ENCODE peak calls at places on chromosomes 11 and 22, in five cellular contexts. U, Z, N, K and I are unnamed samples. For H3K4me1 and H3K27me3, the result is how much of the 10 kb centered on the place peaks cover.

GRCh38 chr11:5197538-5197937 is 2.9 kb downstream of the OR51V1 start:
- DNase-seq in K (no peak), Z (no peak), U (no peak), N (no peak), I (no peak)

GRCh38 chr11:124482362-124483147 is 37.1 kb upstream of the OR8B8 start:
- DNase-seq in N (no peak), U (no peak), K (peak), Z (no peak), I (no peak)

GRCh38 chr11:117559698-117560097 is 232.0 kb downstream of the CEP164 start:
- DNase-seq in K (no peak), U (no peak), Z (no peak), N (no peak), I (no peak)

GRCh38 chr11:47941907-47942558 is 38.3 kb upstream of the PTPRJ start:
- DNase-seq in Z (no peak), K (peak), U (no peak), N (peak), I (no peak)

GRCh38 chr11:8442301-8442700 is 151.7 kb downstream of the STK33 start:
- DNase-seq in Z (no peak), N (no peak), U (no peak), K (peak), I (no peak)

GRCh38 chr22:42805998-42806481 is 51.0 kb downstream of the ARFGAP3 start:
- DNase-seq in U (no peak), K (no peak), N (no peak), Z (no peak), I (no peak)

GRCh38 chr11:20004856-20005255 is 155.4 kb downstream of the DBX1 start:
- DNase-seq in K (no peak), U (no peak), Z (no peak), N (no peak), I (no peak)

GRCh38 chr11:57276169-57276854 is 39.3 kb upstream of the APLNR start:
- DNase-seq in U (no peak), K (no peak), Z (no peak), N (no peak), I (no peak)

GRCh38 chr11:76604081-76604601 is 66.4 kb downstream of the LRRC32 start:
- DNase-seq in N (no peak), U (no peak), Z (no peak), K (no peak), I (no peak)

GRCh38 chr11:132643239-132643638 is 889.1 kb downstream of the OPCML start:
- DNase-seq in Z (no peak), K (no peak), U (no peak), N (no peak), I (no peak)

GRCh38 chr11:3674189-3674588 is 3.0 kb upstream of the CHRNA10 start:
- DNase-seq in U (no peak), Z (no peak), K (no peak), N (no peak), I (no peak)

GRCh38 chr11:417652-418342 is 3.0 kb upstream of the SIGIRR start:
- DNase-seq in N (no peak), U (no peak), K (no peak), Z (no peak), I (peak)

GRCh38 chr11:133366088-133366487 is 166.2 kb downstream of the OPCML start:
- DNase-seq in Z (no peak), K (no peak), U (no peak), N (no peak), I (no peak)

GRCh38 chr11:104668797-104669463 is 229.3 kb downstream of the CASP12 start:
- DNase-seq in U (peak), Z (no peak), N (peak), K (peak), I (no peak)

GRCh38 chr22:49365910-49366309 is 461.8 kb downstream of the BRD1 start:
- DNase-seq in N (no peak), K (no peak), U (no peak), Z (no peak), I (no peak)

GRCh38 chr11:132734217-132734616 is 798.1 kb downstream of the OPCML start:
- DNase-seq in K (no peak), U (no peak), N (no peak), Z (no peak), I (no peak)

GRCh38 chr11:15779518-15779917 is 576.8 kb downstream of the SOX6 start:
- DNase-seq in U (no peak), Z (no peak), K (no peak), N (no peak), I (no peak)

GRCh38 chr11:20626279-20626678 is 26.9 kb downstream of the SLC6A5 start:
- DNase-seq in Z (no peak), U (no peak), N (no peak), K (no peak), I (no peak)

GRCh38 chr22:48478124-48478523 is 1349.5 kb downstream of the BRD1 start:
- DNase-seq in Z (no peak), N (no peak), U (no peak), K (no peak), I (no peak)

GRCh38 chr11:9003573-9004309 is at the start of gene NRIP3:
- DNase-seq in Z (peak), K (peak), N (no peak), U (peak), I (peak)

GRCh38 chr11:3220521-3221407 is 2.2 kb upstream of the MRGPRG start:
- DNase-seq in U (no peak), K (no peak), N (no peak), Z (no peak), I (peak)

DNA sequence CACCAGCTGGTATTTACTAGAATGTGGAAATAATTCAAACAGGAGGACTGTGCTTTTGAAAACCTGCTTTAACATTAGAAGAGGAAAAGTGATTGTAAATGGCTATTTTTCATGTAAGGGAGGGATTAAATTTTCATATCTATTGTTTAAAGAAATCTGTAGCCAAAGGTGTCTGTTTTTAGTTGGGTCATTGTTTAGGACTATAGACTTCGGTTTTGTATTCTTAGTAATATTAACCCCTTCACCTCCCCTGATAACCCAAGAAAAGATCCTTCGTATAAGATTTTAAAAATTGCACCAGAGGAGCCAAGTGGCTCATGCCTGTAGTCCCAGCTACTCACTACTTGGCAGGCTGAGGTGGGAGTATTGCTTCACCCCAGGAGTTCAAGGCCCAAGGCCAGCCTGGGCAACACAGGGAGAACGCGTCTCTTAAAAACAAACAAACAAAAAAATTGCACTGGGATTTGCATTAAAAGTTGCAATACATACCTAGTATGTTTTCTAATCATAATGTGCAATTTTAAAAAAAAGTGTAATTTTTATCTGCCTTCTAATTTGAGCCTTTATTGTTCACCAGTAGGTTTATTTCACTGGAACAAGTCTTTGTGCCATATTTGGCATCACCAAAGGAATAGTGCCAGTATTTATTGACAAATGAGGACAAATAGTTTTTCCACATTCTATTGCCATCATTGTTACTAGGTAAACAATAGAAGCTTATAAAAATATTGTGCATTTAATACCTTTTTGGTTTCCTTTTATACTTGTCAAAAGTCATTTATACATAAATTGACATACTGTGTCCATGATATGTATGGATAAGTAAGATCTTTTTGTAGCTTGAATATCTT is 34.3 kb downstream of the MTMR3 start:
- DNase-seq in K (no peak), Z (peak), N (no peak), U (no peak), I (no peak)
- H3K4me1 ChIP-seq in K (under half), Z (under half), N (under half), U (under half), I (under half)

GRCh38 chr11:79285756-79286155 is 155.1 kb downstream of the TENM4 start:
- DNase-seq in U (no peak), N (no peak), Z (no peak), K (no peak), I (no peak)
- H3K27me3 ChIP-seq in U (under half), N (under half), Z (under half), K (under half), I (under half)

DNA sequence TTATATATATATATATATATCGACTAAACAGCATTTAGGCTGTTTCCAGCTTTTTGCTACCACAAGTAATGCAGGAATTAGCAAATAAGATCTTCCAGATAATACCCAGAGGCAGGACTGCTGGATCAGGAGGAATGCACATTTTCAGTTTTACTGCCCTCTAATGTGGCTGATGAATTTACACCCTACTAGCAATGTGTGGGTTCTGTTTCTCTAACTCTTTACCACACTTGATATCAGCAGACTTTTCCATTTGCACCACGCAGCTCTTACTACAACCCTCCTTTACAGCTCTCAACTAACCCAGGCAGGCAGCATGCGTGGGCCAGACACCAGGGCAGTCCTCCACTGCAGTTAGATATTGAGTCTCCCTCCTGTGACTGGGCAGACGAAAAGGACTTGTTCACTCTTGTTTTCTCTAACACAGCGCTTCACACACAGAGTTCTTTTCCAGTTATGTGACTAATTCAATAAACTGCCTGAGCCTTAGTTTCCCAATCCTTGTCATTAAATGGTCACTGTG is 67.7 kb downstream of the IGLL5 start:
- DNase-seq in K (no peak), N (peak), U (no peak), Z (no peak), I (no peak)
- TF ChIP-seq CTCF in K (no peak), N (no peak), U (no peak), Z (no peak), I (no peak)

DNA sequence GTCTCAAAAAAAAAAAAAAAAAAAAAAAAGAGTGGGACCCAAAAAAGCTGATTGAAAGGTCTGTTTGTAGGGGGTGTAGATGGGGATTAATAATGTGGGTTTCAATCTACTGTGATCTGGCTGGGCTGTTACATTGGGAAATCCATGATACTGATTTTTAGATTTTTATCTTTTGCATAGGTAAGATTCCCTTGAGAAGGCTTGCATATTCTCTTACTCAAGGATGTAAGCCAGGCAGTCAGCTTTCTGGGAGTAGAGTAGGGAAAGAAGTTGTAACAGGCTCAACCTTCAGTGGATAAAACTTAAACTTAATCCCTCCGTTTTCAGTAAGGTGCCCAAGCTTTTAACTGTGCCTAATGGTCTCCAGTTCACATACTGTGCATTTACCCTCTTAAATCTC is 1.9 kb upstream of the CHEK1 start:
- DNase-seq in Z (no peak), K (no peak), U (no peak), N (no peak), I (no peak)
- H3K4me1 ChIP-seq in Z (under half), K (under half), U (under half), N (under half), I (under half)

DNA sequence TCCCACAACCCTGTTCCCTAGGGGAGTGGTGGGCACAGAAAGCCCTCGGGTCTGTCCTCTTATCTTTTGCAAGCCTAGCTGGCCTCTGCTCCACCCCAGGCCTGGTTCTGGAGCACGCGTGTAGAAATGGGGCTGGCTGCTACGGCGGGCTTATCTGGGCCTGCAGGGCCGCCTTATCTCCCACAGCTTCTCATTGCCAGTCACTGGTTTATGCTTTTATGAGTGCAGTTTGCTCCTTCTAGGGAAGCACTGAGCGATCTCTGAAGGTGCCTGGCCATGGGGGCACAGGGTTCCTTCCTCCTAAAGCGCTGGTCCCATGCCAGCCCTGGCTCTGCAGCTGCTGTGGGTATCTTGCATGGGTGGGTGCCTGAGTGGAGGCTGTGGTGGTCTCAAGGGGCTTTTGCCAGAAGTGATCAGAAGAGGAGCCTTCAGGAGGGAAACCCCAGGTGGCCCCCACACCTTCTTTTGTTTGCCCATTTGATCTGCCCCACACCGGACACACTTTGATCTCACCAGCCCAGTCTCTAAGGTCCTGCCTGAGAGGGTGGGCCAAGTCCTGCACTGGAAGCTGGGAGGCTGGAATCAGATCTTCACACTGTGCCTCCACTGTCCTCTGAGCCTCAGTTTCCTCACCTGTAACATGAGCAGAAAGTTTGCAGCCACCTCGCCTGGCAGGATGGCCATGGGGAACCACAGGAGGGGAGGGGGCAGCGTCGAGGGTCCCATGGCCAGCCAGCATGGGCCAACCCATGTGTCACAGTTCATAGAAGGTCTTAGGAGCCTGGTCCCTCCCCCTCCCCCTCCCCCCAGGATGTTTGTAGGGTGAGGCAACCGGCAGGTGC is 86.6 kb upstream of the FGF3 start:
- DNase-seq in U (no peak), Z (no peak), N (no peak), K (peak), I (peak)
- H3K27me3 ChIP-seq in U (under half), Z (under half), N (half or more), K (under half), I (under half)

GRCh38 chr11:33559567-33559966 is 141.1 kb downstream of the C11orf91 start:
- DNase-seq in N (no peak), Z (no peak), K (no peak), U (no peak), I (no peak)

GRCh38 chr11:33558097-33558496 is 142.5 kb downstream of the C11orf91 start:
- DNase-seq in N (no peak), K (no peak), Z (no peak), U (no peak), I (no peak)

GRCh38 chr11:33554219-33554618 is 146.4 kb downstream of the C11orf91 start:
- DNase-seq in U (no peak), K (no peak), N (no peak), Z (no peak), I (no peak)

GRCh38 chr11:33560729-33561128 is 139.9 kb downstream of the C11orf91 start:
- DNase-seq in K (no peak), Z (no peak), U (no peak), N (no peak), I (no peak)

GRCh38 chr11:33557201-33557600 is 143.4 kb downstream of the C11orf91 start:
- DNase-seq in N (no peak), K (no peak), U (peak), Z (no peak), I (no peak)
- TF ChIP-seq CTCF in N (no peak), K (no peak), U (no peak), Z (no peak), I (no peak)